ENCODE peak calls at places on chromosomes 11 and 22, in nine cellular contexts. F is CD4-positive, CD25-positive, alpha-beta regulatory T cell; Q is stimulated activated CD4-positive, alpha-beta T cell treated with anti-CD3 and anti-CD28 coated beads, Interleukin-15, amount 100 ng/mL, for 48 hours; B is NAMALWA; H is NCI-H1105; L is skeletal muscle cell; Y is osteocyte; R is immature natural killer cell; D is stimulated activated CD8-positive, alpha-beta memory T cell treated with anti-CD3 and anti-CD28 coated beads, Interleukin-15, amount 100 ng/mL, for 4 hours. O is an unnamed sample.

GRCh38 chr11:46331653-46331984 is 15.6 kb upstream of the DGKZ start:
- DNase-seq in B (no peak), Q (no peak), D (no peak), H (no peak), Y (no peak), R (no peak), F (no peak), L (no peak), O (no peak)

GRCh38 chr11:34972892-34973291 is 56.5 kb downstream of the PDHX start:
- DNase-seq in B (no peak), Y (no peak), L (no peak), D (no peak), R (no peak), F (no peak), Q (no peak), H (no peak), O (no peak)

GRCh38 chr11:31106326-31106725 is 263.2 kb downstream of the DCDC1 start:
- DNase-seq in F (no peak), H (no peak), Y (no peak), B (no peak), L (no peak), D (no peak), R (no peak), Q (no peak), O (peak; percentile 72)

GRCh38 chr11:75031224-75031753 is 42.6 kb downstream of the NEU3 start:
- DNase-seq in Y (peak; percentile 65), L (peak; percentile 56), Q (no peak), D (no peak), R (no peak), F (no peak), H (no peak), B (no peak), O (no peak)

GRCh38 chr11:6353367-6353987 is 33.2 kb upstream of the CAVIN3 start:
- DNase-seq in L (no peak), Q (peak; percentile 36), F (peak; percentile 68), D (peak; percentile 6), B (peak; percentile 81), H (peak; percentile 93), R (peak; percentile 33), Y (no peak), O (peak; percentile 14)

GRCh38 chr11:83159901-83160865 is 3.3 kb downstream of the PCF11 start:
- DNase-seq in Q (no peak), F (peak; percentile 34), R (peak; percentile 15), Y (no peak), B (peak; percentile 35), L (no peak), D (no peak), H (no peak), O (no peak)

GRCh38 chr11:66637557-66638176 is 836 bp upstream of the RBM4 start:
- DNase-seq in R (no peak), B (peak; percentile 51), H (no peak), Q (no peak), L (no peak), F (no peak), D (no peak), Y (no peak), O (no peak)

GRCh38 chr11:79417069-79417920 is 23.5 kb downstream of the TENM4 start:
- DNase-seq in Q (no peak), B (no peak), H (no peak), R (no peak), L (no peak), D (no peak), Y (no peak), F (no peak), O (no peak)

GRCh38 chr11:73322111-73322985 is 14.3 kb downstream of the ARHGEF17 start:
- DNase-seq in Q (no peak), F (no peak), R (no peak), B (no peak), Y (no peak), L (no peak), D (no peak), H (no peak), O (no peak)

GRCh38 chr11:109421981-109422590 is at the start of gene C11orf87:
- DNase-seq in H (peak; percentile 33), Y (no peak), R (no peak), B (no peak), D (no peak), F (no peak), L (no peak), Q (no peak), O (no peak)

GRCh38 chr22:41092847-41093371 is 517 bp downstream of the EP300 start:
- DNase-seq in D (no peak), B (peak; percentile 69), F (peak; percentile 53), R (peak; percentile 36), Y (no peak), L (no peak), H (no peak), Q (no peak), O (no peak)

GRCh38 chr22:36565686-36566085 is 36.7 kb upstream of the EIF3D start:
- DNase-seq in R (no peak), Y (no peak), F (no peak), Q (no peak), D (no peak), L (no peak), H (no peak), B (no peak), O (no peak)

GRCh38 chr11:64853709-64854108 is 9.3 kb upstream of the CDC42BPG start:
- DNase-seq in F (peak; percentile 66), L (no peak), Y (no peak), R (no peak), H (no peak), B (no peak), Q (no peak), D (no peak), O (no peak)

GRCh38 chr22:22822106-22822505 is 65.5 kb upstream of the IGLL5 start:
- DNase-seq in F (no peak), Y (no peak), Q (no peak), H (no peak), B (no peak), D (no peak), L (no peak), R (no peak), O (no peak)

GRCh38 chr11:1566381-1567051 is 5.6 kb downstream of the DUSP8 start:
- DNase-seq in Y (no peak), D (no peak), R (no peak), F (no peak), B (no peak), H (no peak), Q (no peak), L (no peak), O (no peak)

GRCh38 chr11:26017903-26018750 is 313.8 kb upstream of the ANO3 start:
- DNase-seq in D (no peak), L (no peak), Y (no peak), H (no peak), F (no peak), R (no peak), Q (no peak), B (no peak), O (no peak)

GRCh38 chr11:77402218-77402556 is 71.7 kb downstream of the PAK1 start:
- DNase-seq in B (no peak), Q (no peak), L (no peak), Y (no peak), F (no peak), R (no peak), D (no peak), H (peak; percentile 79), O (no peak)

GRCh38 chr11:72195518-72195917 is 3.6 kb downstream of the FOLR1 start:
- DNase-seq in H (no peak), Y (no peak), R (no peak), B (no peak), D (no peak), F (no peak), L (no peak), Q (no peak), O (no peak)

GRCh38 chr11:4183410-4184057 is 88.9 kb downstream of the RRM1 start:
- DNase-seq in B (no peak), L (no peak), D (no peak), Q (no peak), R (no peak), F (no peak), Y (no peak), H (no peak), O (no peak)

GRCh38 chr11:96339704-96340554 is 3.1 kb downstream of the MAML2 start:
- DNase-seq in F (no peak), B (no peak), Y (no peak), L (no peak), H (no peak), R (no peak), D (no peak), Q (no peak), O (no peak)

GRCh38 chr11:2247496-2247895 is 22.9 kb downstream of the ASCL2 start:
- DNase-seq in Y (no peak), F (no peak), L (no peak), B (no peak), H (no peak), Q (no peak), R (no peak), D (no peak), O (no peak)

O was measured in cerebellar nuclear complex.